ENCODE peak calls at places on chromosomes 12 and 14, in eight cellular contexts. One of them, this sample, is unnamed.

GRCh38 chr12:111320233-111321050 is 48.5 kb downstream of the PHETA1 start:
- DNase-seq in GM10248: no peak
- DNase-seq in Caki2: no peak
- DNase-seq in heart left ventricle: no peak
- DNase-seq in activated naive CD4-positive, alpha-beta T cell: no peak
- DNase-seq in CD8-positive, alpha-beta T cell: no peak
- DNase-seq in keratinocyte: no peak
- DNase-seq in nucleus accumbens: no peak
- DNase-seq in this sample: no peak

GRCh38 chr12:65266408-65266807 is 12.1 kb upstream of the MSRB3 start:
- DNase-seq in nucleus accumbens: no peak
- DNase-seq in GM10248: no peak
- DNase-seq in heart left ventricle: no peak
- DNase-seq in CD8-positive, alpha-beta T cell: no peak
- DNase-seq in Caki2: no peak
- DNase-seq in activated naive CD4-positive, alpha-beta T cell: no peak
- DNase-seq in keratinocyte: no peak
- DNase-seq in this sample: no peak

GRCh38 chr12:71312767-71313375 is 126.7 kb upstream of the LGR5 start:
- DNase-seq in heart left ventricle: no peak
- DNase-seq in GM10248: no peak
- DNase-seq in Caki2: peak
- DNase-seq in keratinocyte: no peak
- DNase-seq in nucleus accumbens: no peak
- DNase-seq in activated naive CD4-positive, alpha-beta T cell: no peak
- DNase-seq in CD8-positive, alpha-beta T cell: no peak
- DNase-seq in this sample: peak

GRCh38 chr12:4274960-4275868 is 1.7 kb downstream of the CCND2 start:
- DNase-seq in GM10248: no peak
- DNase-seq in Caki2: no peak
- DNase-seq in activated naive CD4-positive, alpha-beta T cell: no peak
- DNase-seq in nucleus accumbens: no peak
- DNase-seq in CD8-positive, alpha-beta T cell: no peak
- DNase-seq in heart left ventricle: no peak
- DNase-seq in keratinocyte: no peak
- DNase-seq in this sample: no peak

GRCh38 chr12:56486694-56487093 is 1.3 kb downstream of the GLS2 start:
- DNase-seq in CD8-positive, alpha-beta T cell: no peak
- DNase-seq in activated naive CD4-positive, alpha-beta T cell: no peak
- DNase-seq in heart left ventricle: no peak
- DNase-seq in nucleus accumbens: no peak
- DNase-seq in GM10248: no peak
- DNase-seq in keratinocyte: no peak
- DNase-seq in Caki2: no peak
- DNase-seq in this sample: no peak

GRCh38 chr12:65434737-65435136 is 156.3 kb downstream of the MSRB3 start:
- DNase-seq in activated naive CD4-positive, alpha-beta T cell: no peak
- DNase-seq in Caki2: no peak
- DNase-seq in nucleus accumbens: no peak
- DNase-seq in GM10248: no peak
- DNase-seq in heart left ventricle: no peak
- DNase-seq in CD8-positive, alpha-beta T cell: no peak
- DNase-seq in keratinocyte: no peak
- DNase-seq in this sample: no peak

GRCh38 chr12:124039276-124039675 is 66.3 kb downstream of the ZNF664 start:
- DNase-seq in keratinocyte: no peak
- DNase-seq in activated naive CD4-positive, alpha-beta T cell: no peak
- DNase-seq in Caki2: peak
- DNase-seq in GM10248: no peak
- DNase-seq in heart left ventricle: no peak
- DNase-seq in nucleus accumbens: no peak
- DNase-seq in CD8-positive, alpha-beta T cell: no peak
- DNase-seq in this sample: no peak

GRCh38 chr12:65414526-65414925 is 136.0 kb downstream of the MSRB3 start:
- DNase-seq in heart left ventricle: no peak
- DNase-seq in Caki2: no peak
- DNase-seq in GM10248: no peak
- DNase-seq in CD8-positive, alpha-beta T cell: no peak
- DNase-seq in keratinocyte: no peak
- DNase-seq in nucleus accumbens: no peak
- DNase-seq in activated naive CD4-positive, alpha-beta T cell: no peak
- DNase-seq in this sample: no peak

GRCh38 chr14:92933481-92933880 is 10.5 kb downstream of the CHGA start:
- DNase-seq in Caki2: no peak
- DNase-seq in keratinocyte: no peak
- DNase-seq in GM10248: no peak
- DNase-seq in heart left ventricle: no peak
- DNase-seq in CD8-positive, alpha-beta T cell: no peak
- DNase-seq in activated naive CD4-positive, alpha-beta T cell: no peak
- DNase-seq in nucleus accumbens: no peak
- DNase-seq in this sample: no peak

GRCh38 chr12:47813491-47814196 is 6.1 kb downstream of the HDAC7 start:
- DNase-seq in activated naive CD4-positive, alpha-beta T cell: no peak
- DNase-seq in heart left ventricle: peak
- DNase-seq in keratinocyte: no peak
- DNase-seq in CD8-positive, alpha-beta T cell: no peak
- DNase-seq in Caki2: peak
- DNase-seq in nucleus accumbens: no peak
- DNase-seq in GM10248: peak
- DNase-seq in this sample: no peak

GRCh38 chr14:36346052-36346451 is 25.6 kb upstream of the MBIP start:
- DNase-seq in activated naive CD4-positive, alpha-beta T cell: no peak
- DNase-seq in GM10248: no peak
- DNase-seq in CD8-positive, alpha-beta T cell: no peak
- DNase-seq in nucleus accumbens: no peak
- DNase-seq in keratinocyte: no peak
- DNase-seq in heart left ventricle: no peak
- DNase-seq in Caki2: no peak
- DNase-seq in this sample: no peak

GRCh38 chr14:33386771-33387170 is 448.1 kb downstream of the NPAS3 start:
- DNase-seq in activated naive CD4-positive, alpha-beta T cell: no peak
- DNase-seq in nucleus accumbens: no peak
- DNase-seq in GM10248: no peak
- DNase-seq in keratinocyte: no peak
- DNase-seq in CD8-positive, alpha-beta T cell: no peak
- DNase-seq in heart left ventricle: no peak
- DNase-seq in Caki2: no peak
- DNase-seq in this sample: no peak

GRCh38 chr14:71238835-71239234 is 331.6 kb downstream of the PCNX1 start:
- DNase-seq in activated naive CD4-positive, alpha-beta T cell: no peak
- DNase-seq in Caki2: no peak
- DNase-seq in keratinocyte: no peak
- DNase-seq in CD8-positive, alpha-beta T cell: no peak
- DNase-seq in GM10248: no peak
- DNase-seq in heart left ventricle: no peak
- DNase-seq in nucleus accumbens: no peak
- DNase-seq in this sample: no peak

GRCh38 chr12:119444462-119445044 is 110.0 kb downstream of the CCDC60 start:
- DNase-seq in activated naive CD4-positive, alpha-beta T cell: no peak
- DNase-seq in keratinocyte: no peak
- DNase-seq in CD8-positive, alpha-beta T cell: no peak
- DNase-seq in Caki2: peak
- DNase-seq in nucleus accumbens: no peak
- DNase-seq in heart left ventricle: peak
- DNase-seq in GM10248: peak
- DNase-seq in this sample: peak

GRCh38 chr12:122895290-122895689 is 634 bp downstream of the VPS37B start:
- DNase-seq in CD8-positive, alpha-beta T cell: no peak
- DNase-seq in heart left ventricle: no peak
- DNase-seq in activated naive CD4-positive, alpha-beta T cell: no peak
- DNase-seq in keratinocyte: no peak
- DNase-seq in nucleus accumbens: no peak
- DNase-seq in Caki2: no peak
- DNase-seq in GM10248: no peak
- DNase-seq in this sample: no peak

GRCh38 chr12:15602051-15602672 is 187.0 kb downstream of the EPS8 start:
- DNase-seq in heart left ventricle: no peak
- DNase-seq in keratinocyte: no peak
- DNase-seq in GM10248: no peak
- DNase-seq in CD8-positive, alpha-beta T cell: no peak
- DNase-seq in activated naive CD4-positive, alpha-beta T cell: no peak
- DNase-seq in nucleus accumbens: no peak
- DNase-seq in Caki2: peak
- DNase-seq in this sample: no peak

GRCh38 chr14:22850944-22851790 is 14.8 kb downstream of the MMP14 start:
- DNase-seq in CD8-positive, alpha-beta T cell: no peak
- DNase-seq in nucleus accumbens: peak
- DNase-seq in keratinocyte: peak
- DNase-seq in heart left ventricle: peak
- DNase-seq in GM10248: no peak
- DNase-seq in activated naive CD4-positive, alpha-beta T cell: no peak
- DNase-seq in Caki2: no peak
- DNase-seq in this sample: no peak

GRCh38 chr12:124758266-124759200 is 105.1 kb downstream of the SCARB1 start:
- DNase-seq in activated naive CD4-positive, alpha-beta T cell: no peak
- DNase-seq in Caki2: no peak
- DNase-seq in heart left ventricle: no peak
- DNase-seq in nucleus accumbens: no peak
- DNase-seq in CD8-positive, alpha-beta T cell: no peak
- DNase-seq in keratinocyte: no peak
- DNase-seq in GM10248: no peak
- DNase-seq in this sample: no peak

GRCh38 chr12:105084251-105085250 is at the start of gene ALDH1L2:
- DNase-seq in keratinocyte: no peak
- DNase-seq in nucleus accumbens: peak
- DNase-seq in CD8-positive, alpha-beta T cell: peak
- DNase-seq in heart left ventricle: peak
- DNase-seq in activated naive CD4-positive, alpha-beta T cell: peak
- DNase-seq in Caki2: peak
- DNase-seq in GM10248: peak
- DNase-seq in this sample: peak

GRCh38 chr12:14416658-14417057 is 51.2 kb downstream of the ATF7IP start:
- DNase-seq in nucleus accumbens: no peak
- DNase-seq in activated naive CD4-positive, alpha-beta T cell: no peak
- DNase-seq in heart left ventricle: no peak
- DNase-seq in CD8-positive, alpha-beta T cell: no peak
- DNase-seq in GM10248: no peak
- DNase-seq in keratinocyte: no peak
- DNase-seq in Caki2: no peak
- DNase-seq in this sample: no peak

GRCh38 chr12:131101703-131102492 is 148.2 kb downstream of the ADGRD1 start:
- DNase-seq in nucleus accumbens: no peak
- DNase-seq in heart left ventricle: peak
- DNase-seq in CD8-positive, alpha-beta T cell: no peak
- DNase-seq in Caki2: no peak
- DNase-seq in GM10248: peak
- DNase-seq in keratinocyte: no peak
- DNase-seq in activated naive CD4-positive, alpha-beta T cell: no peak
- DNase-seq in this sample: no peak

GRCh38 chr14:99395904-99396530 is 84.6 kb downstream of the SETD3 start:
- DNase-seq in heart left ventricle: no peak
- DNase-seq in GM10248: no peak
- DNase-seq in keratinocyte: no peak
- DNase-seq in CD8-positive, alpha-beta T cell: peak
- DNase-seq in Caki2: peak
- DNase-seq in nucleus accumbens: no peak
- DNase-seq in activated naive CD4-positive, alpha-beta T cell: no peak
- DNase-seq in this sample: no peak

GRCh38 chr12:45732250-45732649 is 2.7 kb downstream of the ARID2 start:
- DNase-seq in activated naive CD4-positive, alpha-beta T cell: no peak
- DNase-seq in heart left ventricle: no peak
- DNase-seq in Caki2: no peak
- DNase-seq in CD8-positive, alpha-beta T cell: no peak
- DNase-seq in GM10248: no peak
- DNase-seq in nucleus accumbens: no peak
- DNase-seq in keratinocyte: no peak
- DNase-seq in this sample: no peak

GRCh38 chr12:108939594-108939993 is 59.7 kb downstream of the DAO start:
- DNase-seq in CD8-positive, alpha-beta T cell: no peak
- DNase-seq in Caki2: peak
- DNase-seq in GM10248: no peak
- DNase-seq in keratinocyte: no peak
- DNase-seq in heart left ventricle: no peak
- DNase-seq in activated naive CD4-positive, alpha-beta T cell: no peak
- DNase-seq in nucleus accumbens: no peak
- DNase-seq in this sample: no peak

GRCh38 chr12:124856132-124856841 is 7.4 kb downstream of the SCARB1 start:
- DNase-seq in nucleus accumbens: no peak
- DNase-seq in keratinocyte: no peak
- DNase-seq in heart left ventricle: no peak
- DNase-seq in Caki2: no peak
- DNase-seq in activated naive CD4-positive, alpha-beta T cell: no peak
- DNase-seq in GM10248: no peak
- DNase-seq in CD8-positive, alpha-beta T cell: no peak
- DNase-seq in this sample: no peak

GRCh38 chr12:124210991-124211577 is 83.8 kb upstream of the RFLNA start:
- DNase-seq in keratinocyte: no peak
- DNase-seq in CD8-positive, alpha-beta T cell: no peak
- DNase-seq in heart left ventricle: no peak
- DNase-seq in Caki2: no peak
- DNase-seq in GM10248: no peak
- DNase-seq in activated naive CD4-positive, alpha-beta T cell: no peak
- DNase-seq in nucleus accumbens: no peak
- DNase-seq in this sample: no peak

GRCh38 chr14:23438130-23438893 is 2.9 kb upstream of the MYH7 start:
- DNase-seq in GM10248: no peak
- DNase-seq in activated naive CD4-positive, alpha-beta T cell: no peak
- DNase-seq in heart left ventricle: peak
- DNase-seq in Caki2: no peak
- DNase-seq in keratinocyte: no peak
- DNase-seq in CD8-positive, alpha-beta T cell: no peak
- DNase-seq in nucleus accumbens: no peak
- DNase-seq in this sample: no peak

GRCh38 chr12:54231236-54231635 is 42.5 kb upstream of the SMUG1 start:
- DNase-seq in GM10248: no peak
- DNase-seq in heart left ventricle: no peak
- DNase-seq in CD8-positive, alpha-beta T cell: no peak
- DNase-seq in activated naive CD4-positive, alpha-beta T cell: no peak
- DNase-seq in Caki2: no peak
- DNase-seq in keratinocyte: no peak
- DNase-seq in nucleus accumbens: no peak
- DNase-seq in this sample: no peak

This sample was measured in LoVo.